ENCODE peak calls at places on chromosome 9, in seven cellular contexts. One of them, this sample, is unnamed.

GRCh38 chr9:16310288-16311145 is 560.0 kb downstream of the BNC2 start:
- DNase-seq in HCT116: no peak
- DNase-seq in hepatocyte: no peak
- DNase-seq in GM23338: no peak
- DNase-seq in MM.1S: no peak
- DNase-seq in PC-3: no peak
- DNase-seq in GM23248: no peak
- DNase-seq in this sample: peak

GRCh38 chr9:127767909-127768331 is 10.5 kb downstream of the SH2D3C start:
- DNase-seq in HCT116: no peak
- DNase-seq in hepatocyte: peak
- DNase-seq in GM23338: peak
- DNase-seq in MM.1S: no peak
- DNase-seq in PC-3: no peak
- DNase-seq in GM23248: no peak
- DNase-seq in this sample: no peak

GRCh38 chr9:118449554-118449953 is 745.4 kb downstream of the TLR4 start:
- DNase-seq in HCT116: no peak
- DNase-seq in hepatocyte: no peak
- DNase-seq in GM23338: no peak
- DNase-seq in MM.1S: no peak
- DNase-seq in PC-3: no peak
- DNase-seq in GM23248: no peak
- DNase-seq in this sample: no peak

GRCh38 chr9:74499770-74500583 is 2.8 kb downstream of the RORB start:
- DNase-seq in HCT116: no peak
- DNase-seq in hepatocyte: peak
- DNase-seq in GM23338: peak
- DNase-seq in MM.1S: no peak
- DNase-seq in PC-3: no peak
- DNase-seq in GM23248: no peak
- DNase-seq in this sample: peak

GRCh38 chr9:133044661-133045060 is 13.9 kb downstream of the GTF3C5 start:
- DNase-seq in HCT116: no peak
- DNase-seq in hepatocyte: no peak
- DNase-seq in GM23338: no peak
- DNase-seq in MM.1S: no peak
- DNase-seq in PC-3: no peak
- DNase-seq in GM23248: no peak
- DNase-seq in this sample: no peak

GRCh38 chr9:73199886-73200285 is 48.2 kb downstream of the ANXA1 start:
- DNase-seq in HCT116: peak
- DNase-seq in hepatocyte: peak
- DNase-seq in GM23338: peak
- DNase-seq in MM.1S: no peak
- DNase-seq in PC-3: peak
- DNase-seq in GM23248: no peak
- DNase-seq in this sample: peak

GRCh38 chr9:114033397-114034103 is 44.5 kb downstream of the AMBP start:
- DNase-seq in HCT116: no peak
- DNase-seq in hepatocyte: peak
- DNase-seq in GM23338: peak
- DNase-seq in MM.1S: no peak
- DNase-seq in PC-3: no peak
- DNase-seq in GM23248: no peak
- DNase-seq in this sample: peak

GRCh38 chr9:131072871-131073237 is 23.5 kb upstream of the AIF1L start:
- DNase-seq in HCT116: no peak
- DNase-seq in hepatocyte: no peak
- DNase-seq in GM23338: no peak
- DNase-seq in MM.1S: no peak
- DNase-seq in PC-3: no peak
- DNase-seq in GM23248: no peak
- DNase-seq in this sample: no peak

GRCh38 chr9:95764920-95765319 is 110.6 kb upstream of the ERCC6L2 start:
- DNase-seq in HCT116: no peak
- DNase-seq in hepatocyte: no peak
- DNase-seq in GM23338: no peak
- DNase-seq in MM.1S: no peak
- DNase-seq in PC-3: no peak
- DNase-seq in GM23248: no peak
- DNase-seq in this sample: no peak
- TF ChIP-seq EZH2phosphoT487 in HCT116: no peak
- TF ChIP-seq EZH2phosphoT487 in hepatocyte: no peak
- TF ChIP-seq EZH2phosphoT487 in GM23338: no peak
- TF ChIP-seq EZH2phosphoT487 in MM.1S: no peak
- TF ChIP-seq EZH2phosphoT487 in PC-3: no peak
- TF ChIP-seq EZH2phosphoT487 in GM23248: no peak
- TF ChIP-seq EZH2phosphoT487 in this sample: no peak

DNA sequence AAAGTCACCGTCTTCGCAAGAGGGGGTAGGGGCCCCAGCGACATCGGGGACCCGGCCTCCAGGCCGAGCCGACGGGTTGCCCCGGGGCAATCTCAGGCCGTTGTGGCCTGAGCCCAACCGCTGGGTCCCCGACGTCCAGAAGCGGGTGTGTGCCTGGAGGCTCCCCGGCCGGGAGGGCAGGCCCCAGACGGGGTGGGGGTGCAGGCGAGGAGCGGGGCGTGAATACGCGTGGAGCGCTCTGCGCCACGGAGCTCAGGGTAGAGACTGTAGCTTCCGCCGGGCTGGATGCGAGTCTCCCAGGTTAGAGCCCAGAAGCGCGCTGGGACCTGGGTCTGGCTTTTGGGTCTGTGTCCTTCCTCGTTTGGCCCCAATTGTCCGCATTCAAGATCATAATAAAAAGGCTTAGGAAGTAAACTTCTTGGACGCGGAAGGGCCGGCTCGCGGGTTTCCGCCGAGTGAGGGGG is 3.5 kb downstream of the BARX1 start:
- DNase-seq in HCT116: no peak
- DNase-seq in hepatocyte: no peak
- DNase-seq in GM23338: peak
- DNase-seq in MM.1S: no peak
- DNase-seq in PC-3: no peak
- DNase-seq in GM23248: no peak
- DNase-seq in this sample: peak
- TF ChIP-seq EZH2 in HCT116: no peak
- TF ChIP-seq EZH2 in hepatocyte: peak
- TF ChIP-seq EZH2 in GM23338: peak
- TF ChIP-seq EZH2 in MM.1S: no peak
- TF ChIP-seq EZH2 in PC-3: no peak
- TF ChIP-seq EZH2 in GM23248: no peak
- TF ChIP-seq EZH2 in this sample: peak

GRCh38 chr9:33815781-33816180 is 1.2 kb upstream of the UBE2R2 start:
- DNase-seq in HCT116: no peak
- DNase-seq in hepatocyte: no peak
- DNase-seq in GM23338: no peak
- DNase-seq in MM.1S: no peak
- DNase-seq in PC-3: no peak
- DNase-seq in GM23248: no peak
- DNase-seq in this sample: no peak
- H3K27ac ChIP-seq in HCT116: peak
- H3K27ac ChIP-seq in hepatocyte: peak
- H3K27ac ChIP-seq in GM23338: peak
- H3K27ac ChIP-seq in MM.1S: peak
- H3K27ac ChIP-seq in PC-3: peak
- H3K27ac ChIP-seq in GM23248: peak
- H3K27ac ChIP-seq in this sample: no peak

DNA sequence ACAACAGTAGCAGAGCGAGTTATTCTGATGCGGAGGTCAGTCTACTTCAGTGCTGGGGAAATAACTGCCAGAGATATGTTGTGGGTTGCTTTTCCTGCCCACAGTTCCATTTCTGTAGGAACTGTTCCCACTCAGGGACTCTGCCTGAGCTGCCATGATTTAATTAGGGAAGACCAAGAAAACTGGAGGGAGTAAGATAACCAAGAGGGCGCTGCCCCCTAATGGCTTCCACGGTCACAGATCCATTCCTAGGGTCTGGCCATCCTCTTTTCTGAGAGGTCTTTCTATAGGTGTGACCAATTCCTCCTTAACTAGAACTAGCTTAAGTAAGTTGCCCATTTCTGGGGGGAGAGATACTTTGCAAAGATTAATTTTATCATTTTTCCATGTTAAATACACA is 125.9 kb downstream of the APBA1 start:
- DNase-seq in HCT116: peak
- DNase-seq in hepatocyte: peak
- DNase-seq in GM23338: peak
- DNase-seq in MM.1S: no peak
- DNase-seq in PC-3: no peak
- DNase-seq in GM23248: peak
- DNase-seq in this sample: peak
- TF ChIP-seq EZH2phosphoT487 in HCT116: no peak
- TF ChIP-seq EZH2phosphoT487 in hepatocyte: no peak
- TF ChIP-seq EZH2phosphoT487 in GM23338: no peak
- TF ChIP-seq EZH2phosphoT487 in MM.1S: no peak
- TF ChIP-seq EZH2phosphoT487 in PC-3: no peak
- TF ChIP-seq EZH2phosphoT487 in GM23248: no peak
- TF ChIP-seq EZH2phosphoT487 in this sample: no peak

GRCh38 chr9:971901-972511 is 4.4 kb upstream of the DMRT3 start:
- DNase-seq in HCT116: no peak
- DNase-seq in hepatocyte: peak
- DNase-seq in GM23338: peak
- DNase-seq in MM.1S: no peak
- DNase-seq in PC-3: no peak
- DNase-seq in GM23248: no peak
- DNase-seq in this sample: peak

GRCh38 chr9:969693-970309 is 6.7 kb upstream of the DMRT3 start:
- DNase-seq in HCT116: no peak
- DNase-seq in hepatocyte: no peak
- DNase-seq in GM23338: peak
- DNase-seq in MM.1S: no peak
- DNase-seq in PC-3: no peak
- DNase-seq in GM23248: no peak
- DNase-seq in this sample: peak

GRCh38 chr9:969310-969692 is 7.2 kb upstream of the DMRT3 start:
- DNase-seq in HCT116: no peak
- DNase-seq in hepatocyte: no peak
- DNase-seq in GM23338: peak
- DNase-seq in MM.1S: no peak
- DNase-seq in PC-3: no peak
- DNase-seq in GM23248: no peak
- DNase-seq in this sample: peak

GRCh38 chr9:972512-973294 is 3.8 kb upstream of the DMRT3 start:
- DNase-seq in HCT116: no peak
- DNase-seq in hepatocyte: peak
- DNase-seq in GM23338: peak
- DNase-seq in MM.1S: no peak
- DNase-seq in PC-3: no peak
- DNase-seq in GM23248: no peak
- DNase-seq in this sample: peak

GRCh38 chr9:970310-971002 is 6.0 kb upstream of the DMRT3 start:
- DNase-seq in HCT116: no peak
- DNase-seq in hepatocyte: no peak
- DNase-seq in GM23338: peak
- DNase-seq in MM.1S: no peak
- DNase-seq in PC-3: no peak
- DNase-seq in GM23248: no peak
- DNase-seq in this sample: peak
- TF ChIP-seq EZH2 in HCT116: no peak
- TF ChIP-seq EZH2 in hepatocyte: no peak
- TF ChIP-seq EZH2 in GM23338: peak
- TF ChIP-seq EZH2 in MM.1S: no peak
- TF ChIP-seq EZH2 in PC-3: no peak
- TF ChIP-seq EZH2 in GM23248: no peak
- TF ChIP-seq EZH2 in this sample: peak

GRCh38 chr9:124320062-124320973 is 62.6 kb downstream of the NEK6 start:
- DNase-seq in HCT116: peak
- DNase-seq in hepatocyte: peak
- DNase-seq in GM23338: peak
- DNase-seq in MM.1S: peak
- DNase-seq in PC-3: peak
- DNase-seq in GM23248: peak
- DNase-seq in this sample: peak
- H3K27ac ChIP-seq in HCT116: no peak
- H3K27ac ChIP-seq in hepatocyte: no peak
- H3K27ac ChIP-seq in GM23338: no peak
- H3K27ac ChIP-seq in MM.1S: no peak
- H3K27ac ChIP-seq in PC-3: no peak
- H3K27ac ChIP-seq in GM23248: no peak
- H3K27ac ChIP-seq in this sample: no peak

GRCh38 chr9:136304456-136304855 is 562 bp upstream of the CCDC187 start:
- DNase-seq in HCT116: no peak
- DNase-seq in hepatocyte: no peak
- DNase-seq in GM23338: no peak
- DNase-seq in MM.1S: no peak
- DNase-seq in PC-3: no peak
- DNase-seq in GM23248: no peak
- DNase-seq in this sample: no peak

GRCh38 chr9:136303825-136304416 is at the start of gene CCDC187:
- DNase-seq in HCT116: no peak
- DNase-seq in hepatocyte: no peak
- DNase-seq in GM23338: no peak
- DNase-seq in MM.1S: no peak
- DNase-seq in PC-3: no peak
- DNase-seq in GM23248: no peak
- DNase-seq in this sample: no peak

GRCh38 chr9:136300866-136301265 is 3.0 kb downstream of the CCDC187 start:
- DNase-seq in HCT116: no peak
- DNase-seq in hepatocyte: no peak
- DNase-seq in GM23338: no peak
- DNase-seq in MM.1S: no peak
- DNase-seq in PC-3: no peak
- DNase-seq in GM23248: no peak
- DNase-seq in this sample: no peak

GRCh38 chr9:136303066-136303824 is 649 bp downstream of the CCDC187 start:
- DNase-seq in HCT116: no peak
- DNase-seq in hepatocyte: no peak
- DNase-seq in GM23338: peak
- DNase-seq in MM.1S: no peak
- DNase-seq in PC-3: no peak
- DNase-seq in GM23248: no peak
- DNase-seq in this sample: no peak

GRCh38 chr9:136302527-136302926 is 1.4 kb downstream of the CCDC187 start:
- DNase-seq in HCT116: no peak
- DNase-seq in hepatocyte: no peak
- DNase-seq in GM23338: no peak
- DNase-seq in MM.1S: no peak
- DNase-seq in PC-3: no peak
- DNase-seq in GM23248: no peak
- DNase-seq in this sample: no peak
- TF ChIP-seq EZH2phosphoT487 in HCT116: no peak
- TF ChIP-seq EZH2phosphoT487 in hepatocyte: no peak
- TF ChIP-seq EZH2phosphoT487 in GM23338: no peak
- TF ChIP-seq EZH2phosphoT487 in MM.1S: no peak
- TF ChIP-seq EZH2phosphoT487 in PC-3: no peak
- TF ChIP-seq EZH2phosphoT487 in GM23248: no peak
- TF ChIP-seq EZH2phosphoT487 in this sample: no peak

This sample was measured in neural progenitor cell.